ENCODE peak calls at places on chromosomes 13 and 19, in four cellular contexts. I, S, W and F are unnamed samples.

GRCh38 chr19:11288349-11288748 is 7.6 kb upstream of the TSPAN16 start:
- DNase-seq in I (no peak), S (no peak), W (no peak), F (no peak)

GRCh38 chr19:33394006-33394722 is 20.7 kb downstream of the CEBPG start:
- DNase-seq in I (no peak), S (peak), W (no peak), F (peak)

GRCh38 chr13:36432106-36432544 is at the start of gene CCNA1:
- DNase-seq in I (no peak), S (no peak), W (no peak), F (no peak)

GRCh38 chr13:41075034-41075433 is 13.7 kb downstream of the WBP4 start:
- DNase-seq in I (no peak), S (no peak), W (no peak), F (peak)

GRCh38 chr19:14381689-14382474 is 638 bp downstream of the ADGRE5 start:
- DNase-seq in I (no peak), S (peak), W (no peak), F (peak)

GRCh38 chr13:40984670-40985366 is 34.3 kb downstream of the ELF1 start:
- DNase-seq in I (no peak), S (no peak), W (no peak), F (peak)

GRCh38 chr19:33300016-33300981 is 2.0 kb downstream of the CEBPA start:
- DNase-seq in I (no peak), S (no peak), W (no peak), F (peak)

GRCh38 chr13:76667551-76667950 is 218.7 kb downstream of the KCTD12 start:
- DNase-seq in I (no peak), S (no peak), W (peak), F (peak)

GRCh38 chr13:70829748-70830147 is 721.5 kb upstream of the KLHL1 start:
- DNase-seq in I (no peak), S (no peak), W (no peak), F (no peak)

GRCh38 chr13:59946924-59947323 is 216.8 kb downstream of the DIAPH3 start:
- DNase-seq in I (no peak), S (no peak), W (no peak), F (peak)